ENCODE peak calls at places on chromosomes 6 and 20, in ten cellular contexts. N, J, B, F, W, Z, I, Q, Y and G are unnamed samples.

GRCh38 chr6:156924241-156924640 is 147.1 kb downstream of the ARID1B start:
- DNase-seq in Q (no peak), Z (no peak), J (no peak), N (no peak), W (no peak), B (no peak), I (no peak), Y (no peak), F (no peak), G (no peak)

GRCh38 chr6:7728855-7729590 is 3.1 kb downstream of the BMP6 start:
- DNase-seq in Y (no peak), N (no peak), W (no peak), F (peak), I (no peak), Q (no peak), J (no peak), Z (no peak), B (no peak), G (no peak)

GRCh38 chr6:45872827-45873226 is 142.8 kb downstream of the CLIC5 start:
- DNase-seq in Q (no peak), Y (no peak), W (no peak), I (no peak), N (no peak), B (no peak), Z (no peak), F (peak), J (no peak), G (no peak)

GRCh38 chr6:111356551-111356950 is 126.5 kb downstream of the REV3L start:
- DNase-seq in N (no peak), W (no peak), F (no peak), Y (no peak), Z (no peak), Q (no peak), J (no peak), I (no peak), B (no peak), G (no peak)

GRCh38 chr20:1993986-1994385 is at the start of gene PDYN:
- DNase-seq in I (no peak), J (no peak), Y (no peak), N (no peak), F (no peak), Z (no peak), B (no peak), Q (no peak), W (no peak), G (no peak)

GRCh38 chr20:59101956-59102355 is 59.4 kb upstream of the PRELID3B start:
- DNase-seq in Y (no peak), W (no peak), N (no peak), Z (no peak), Q (no peak), F (no peak), J (no peak), B (no peak), I (no peak), G (no peak)

GRCh38 chr6:168073937-168074730 is 4.9 kb downstream of the FRMD1 start:
- DNase-seq in Z (no peak), N (no peak), I (no peak), F (no peak), Y (no peak), W (no peak), B (no peak), Q (no peak), J (no peak), G (no peak)

GRCh38 chr20:33372993-33373441 is 28.3 kb downstream of the CDK5RAP1 start:
- DNase-seq in Z (no peak), I (no peak), W (no peak), Q (peak), N (peak), F (peak), B (peak), J (no peak), Y (no peak), G (no peak)

GRCh38 chr6:88952065-88952704 is 11.2 kb downstream of the RNGTT start:
- DNase-seq in Z (no peak), I (no peak), Y (peak), W (no peak), Q (peak), N (peak), B (peak), J (no peak), F (peak), G (no peak)

GRCh38 chr6:21444861-21445260 is 148.7 kb upstream of the SOX4 start:
- DNase-seq in Y (no peak), N (no peak), J (no peak), Z (no peak), I (no peak), F (no peak), Q (no peak), W (no peak), B (no peak), G (no peak)

GRCh38 chr6:12014027-12014872 is 2.1 kb downstream of the HIVEP1 start:
- DNase-seq in N (peak), W (no peak), I (peak), Q (peak), B (peak), J (no peak), Z (no peak), F (peak), Y (no peak), G (no peak)

GRCh38 chr6:36692861-36693702 is 4.5 kb upstream of the RAB44 start:
- DNase-seq in N (no peak), F (peak), B (no peak), J (peak), W (peak), Y (no peak), I (peak), Q (no peak), Z (no peak), G (no peak)

GRCh38 chr20:57223648-57224489 is 42.6 kb downstream of the BMP7 start:
- DNase-seq in F (peak), I (peak), N (peak), Z (no peak), Y (no peak), W (peak), Q (peak), B (no peak), J (no peak), G (no peak)

GRCh38 chr6:158057213-158057987 is 75.7 kb downstream of the SYNJ2 start:
- DNase-seq in F (peak), B (peak), Z (no peak), I (peak), W (no peak), Y (peak), J (no peak), N (peak), Q (peak), G (peak)

GRCh38 chr6:69631552-69632346 is 165.1 kb downstream of the LMBRD1 start:
- DNase-seq in Q (no peak), B (peak), J (no peak), N (no peak), I (no peak), W (no peak), F (no peak), Y (no peak), Z (no peak), G (peak)

GRCh38 chr20:7980332-7981046 is 39.1 kb downstream of the TMX4 start:
- DNase-seq in Z (peak), Y (no peak), J (no peak), Q (peak), W (no peak), I (peak), N (peak), F (peak), B (peak), G (peak)

GRCh38 chr20:57481281-57481711 is 43.6 kb downstream of the CTCFL start:
- DNase-seq in Q (no peak), W (no peak), Y (no peak), Z (no peak), F (no peak), B (no peak), I (no peak), J (no peak), N (no peak), G (no peak)

GRCh38 chr6:22030730-22031619 is 265.9 kb downstream of the PRL start:
- DNase-seq in Z (no peak), Y (no peak), J (no peak), W (no peak), F (peak), B (no peak), I (no peak), N (no peak), Q (no peak), G (no peak)

GRCh38 chr20:50401047-50401586 is 109.1 kb upstream of the PTPN1 start:
- DNase-seq in I (no peak), J (no peak), Z (no peak), N (no peak), B (no peak), W (no peak), Y (no peak), Q (no peak), F (no peak), G (no peak)

GRCh38 chr6:11848852-11849731 is 70.5 kb upstream of the ADTRP start:
- DNase-seq in Q (peak), B (peak), I (no peak), F (peak), Z (no peak), N (peak), Y (no peak), J (no peak), W (no peak), G (peak)

GRCh38 chr6:56652231-56652630 is 9.5 kb upstream of the DST start:
- DNase-seq in I (no peak), Y (no peak), W (no peak), Z (no peak), Q (peak), B (peak), J (no peak), F (peak), N (peak), G (peak)

GRCh38 chr20:47667531-47668312 is 117.6 kb downstream of the SULF2 start:
- DNase-seq in I (no peak), J (no peak), N (no peak), Z (no peak), Q (no peak), F (no peak), W (no peak), B (no peak), Y (peak), G (no peak)

GRCh38 chr6:31972709-31973350 is 892 bp upstream of the DXO start:
- DNase-seq in W (no peak), J (no peak), Q (peak), B (peak), F (peak), N (peak), Z (no peak), Y (no peak), I (peak), G (no peak)

GRCh38 chr6:113970808-113971676 is at the start of gene HDAC2:
- DNase-seq in Q (peak), F (peak), N (peak), W (peak), Y (peak), J (peak), B (peak), I (peak), Z (peak), G (no peak)

GRCh38 chr20:50877232-50877631 is 54.0 kb downstream of the ADNP start:
- DNase-seq in W (no peak), Z (no peak), N (no peak), B (no peak), J (no peak), Q (no peak), Y (no peak), I (no peak), F (no peak), G (no peak)

GRCh38 chr20:32278199-32278643 is 770 bp downstream of the KIF3B start:
- DNase-seq in Z (no peak), J (no peak), N (no peak), I (no peak), F (peak), Y (no peak), B (peak), Q (no peak), W (no peak), G (no peak)

GRCh38 chr6:36545767-36546663 is 1.3 kb downstream of the STK38 start:
- DNase-seq in I (peak), W (no peak), Q (peak), F (peak), N (peak), J (no peak), Z (peak), Y (no peak), B (peak), G (no peak)

GRCh38 chr6:79239538-79240168 is 5.2 kb upstream of the HMGN3 start:
- DNase-seq in B (no peak), Q (no peak), N (no peak), Z (no peak), W (no peak), F (no peak), J (no peak), I (no peak), Y (no peak), G (no peak)

GRCh38 chr20:9999660-10000059 is 35.1 kb upstream of the ANKEF1 start:
- DNase-seq in Y (no peak), J (no peak), I (no peak), F (no peak), W (no peak), Q (no peak), N (no peak), Z (no peak), B (no peak), G (no peak)

GRCh38 chr6:42404494-42404893 is 47.2 kb downstream of the TRERF1 start:
- DNase-seq in F (peak), W (no peak), Z (no peak), B (peak), Y (peak), Q (peak), I (no peak), J (peak), N (peak), G (no peak)

GRCh38 chr6:156687875-156688549 is 89.2 kb upstream of the ARID1B start:
- DNase-seq in W (no peak), N (peak), Z (peak), B (peak), J (no peak), F (peak), Y (no peak), I (peak), Q (no peak), G (no peak)

GRCh38 chr6:33419580-33420492 is at the start of gene SYNGAP1:
- DNase-seq in F (peak), Q (no peak), Y (no peak), B (peak), I (peak), J (peak), Z (peak), N (peak), W (peak), G (no peak)

DNA sequence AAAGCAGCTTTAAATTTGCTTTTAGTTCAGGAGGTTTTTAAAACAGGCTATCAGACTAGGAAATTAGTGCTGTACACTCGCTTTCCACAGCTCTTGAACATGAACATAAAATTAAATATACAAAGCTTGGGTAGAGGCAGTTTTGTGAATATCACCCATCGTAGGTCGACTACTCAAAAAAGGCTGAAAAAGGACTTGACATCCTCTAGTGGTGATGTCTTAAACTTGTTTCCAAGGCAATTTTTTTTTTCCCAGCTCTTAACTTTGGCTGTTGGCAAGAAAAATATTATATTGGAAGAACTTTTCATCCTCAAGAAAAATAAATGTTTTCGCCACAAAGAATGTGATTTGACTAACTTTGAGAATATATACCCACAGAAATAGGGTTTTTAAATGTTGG is 2.9 kb downstream of the MAP7 start:
- DNase-seq in W (no peak), Y (no peak), N (peak), J (no peak), Q (peak), F (peak), Z (no peak), B (peak), I (no peak), G (peak)
- TF ChIP-seq CTCF in W (no peak), Y (peak), N (peak), J (peak), Q (peak), F (peak), Z (peak), B (peak), I (peak), G (peak)

GRCh38 chr20:53871541-53871940 is 198.9 kb downstream of the BCAS1 start:
- DNase-seq in I (no peak), Y (no peak), Q (no peak), B (no peak), J (no peak), F (no peak), N (no peak), Z (no peak), W (no peak), G (no peak)

GRCh38 chr20:53872081-53872541 is 198.3 kb downstream of the BCAS1 start:
- DNase-seq in Z (no peak), I (no peak), N (no peak), Q (no peak), F (no peak), W (no peak), J (no peak), Y (no peak), B (peak), G (no peak)

GRCh38 chr20:53867741-53868351 is 202.5 kb downstream of the BCAS1 start:
- DNase-seq in J (no peak), B (no peak), Z (no peak), Q (peak), N (no peak), I (no peak), Y (no peak), F (no peak), W (no peak), G (no peak)

GRCh38 chr20:53870426-53871199 is 199.8 kb downstream of the BCAS1 start:
- DNase-seq in B (no peak), F (no peak), Y (no peak), N (no peak), Q (no peak), I (no peak), W (no peak), J (no peak), Z (no peak), G (no peak)

GRCh38 chr20:53869466-53870258 is 200.7 kb downstream of the BCAS1 start:
- DNase-seq in Y (no peak), I (peak), Q (peak), N (peak), J (peak), F (peak), W (no peak), Z (peak), B (peak), G (peak)
- H3K4me3 ChIP-seq in Y (no peak), I (no peak), Q (no peak), N (no peak), J (no peak), F (no peak), W (no peak), Z (no peak), B (no peak), G (no peak)

DNA sequence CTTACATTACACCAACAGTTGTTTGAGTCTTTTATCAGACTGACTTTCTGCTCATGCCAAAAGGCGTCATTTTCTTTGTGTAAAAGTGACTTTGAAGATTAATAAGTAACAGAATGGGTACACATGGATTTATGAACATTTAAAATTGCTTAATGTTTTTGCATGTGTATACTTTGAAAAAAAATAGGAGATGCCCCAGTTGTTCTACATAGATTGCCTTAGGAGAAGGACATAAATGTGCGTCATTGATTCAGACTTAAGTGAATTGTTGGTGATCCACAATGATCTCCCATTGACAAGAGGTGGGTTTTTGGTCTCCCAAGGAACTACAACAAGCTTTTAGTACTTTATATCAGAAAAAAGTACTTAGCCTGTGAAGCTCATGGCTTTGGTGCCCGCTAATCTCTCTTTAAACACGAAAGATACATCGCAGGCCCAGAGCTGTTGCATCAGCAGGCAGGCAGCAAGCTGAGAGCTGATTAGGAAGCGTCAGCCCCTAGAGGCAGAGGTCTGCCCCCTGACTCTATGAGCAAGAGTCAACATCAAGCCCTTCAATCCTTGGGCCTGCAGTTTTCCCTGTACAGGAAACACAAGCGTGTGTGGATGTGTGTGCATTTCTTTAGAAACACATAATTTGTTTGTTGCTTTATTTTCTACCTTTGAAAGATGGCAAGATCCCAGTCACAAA is 45.9 kb downstream of the SLC22A3 start:
- DNase-seq in J (no peak), F (peak), I (no peak), N (no peak), B (no peak), Y (no peak), W (no peak), Z (no peak), Q (no peak), G (no peak)
- TF ChIP-seq CTCF in J (no peak), F (no peak), I (no peak), N (no peak), B (no peak), Y (no peak), W (no peak), Z (no peak), Q (no peak), G (no peak)

GRCh38 chr20:3237011-3237957 is 1.7 kb downstream of the SLC4A11 start:
- DNase-seq in Q (no peak), W (no peak), J (no peak), Z (no peak), I (no peak), F (no peak), B (no peak), N (no peak), Y (no peak), G (no peak)
- H3K4me3 ChIP-seq in Q (peak), W (peak), J (peak), Z (no peak), I (no peak), F (no peak), B (no peak), N (no peak), Y (peak), G (no peak)